ENCODE peak calls at places on chromosomes 11 and 22, in five cellular contexts. One of them, this sample, is unnamed.

GRCh38 chr11:17217395-17217794 is 9.6 kb upstream of the PIK3C2A start:
- DNase-seq in fibroblast of lung: no peak
- DNase-seq in cardiac muscle cell: no peak
- DNase-seq in upper lobe of right lung: no peak
- DNase-seq in CD8-positive, alpha-beta T cell: no peak
- DNase-seq in this sample: no peak

GRCh38 chr11:15038963-15039362 is 34.4 kb upstream of the CALCB start:
- DNase-seq in fibroblast of lung: peak; percentile 37
- DNase-seq in cardiac muscle cell: peak; percentile 5
- DNase-seq in upper lobe of right lung: no peak
- DNase-seq in CD8-positive, alpha-beta T cell: no peak
- DNase-seq in this sample: no peak

GRCh38 chr11:75768909-75769771 is 562 bp downstream of the DGAT2 start:
- DNase-seq in fibroblast of lung: no peak
- DNase-seq in cardiac muscle cell: no peak
- DNase-seq in upper lobe of right lung: no peak
- DNase-seq in CD8-positive, alpha-beta T cell: no peak
- DNase-seq in this sample: peak; percentile 72

GRCh38 chr22:49753961-49754673 is 73.6 kb downstream of the BRD1 start:
- DNase-seq in fibroblast of lung: no peak
- DNase-seq in cardiac muscle cell: no peak
- DNase-seq in upper lobe of right lung: peak; percentile 55
- DNase-seq in CD8-positive, alpha-beta T cell: no peak
- DNase-seq in this sample: peak; percentile 84

GRCh38 chr11:28697920-28698827 is 590.0 kb downstream of the METTL15 start:
- DNase-seq in fibroblast of lung: peak; percentile 68
- DNase-seq in cardiac muscle cell: peak; percentile 76
- DNase-seq in upper lobe of right lung: peak; percentile 62
- DNase-seq in CD8-positive, alpha-beta T cell: no peak
- DNase-seq in this sample: no peak

GRCh38 chr11:66051371-66051765 is 796 bp upstream of the SF3B2 start:
- DNase-seq in fibroblast of lung: no peak
- DNase-seq in cardiac muscle cell: no peak
- DNase-seq in upper lobe of right lung: no peak
- DNase-seq in CD8-positive, alpha-beta T cell: no peak
- DNase-seq in this sample: peak; percentile 53

GRCh38 chr11:102837151-102837550 is 6.3 kb downstream of the MMP3 start:
- DNase-seq in fibroblast of lung: no peak
- DNase-seq in cardiac muscle cell: no peak
- DNase-seq in upper lobe of right lung: no peak
- DNase-seq in CD8-positive, alpha-beta T cell: no peak
- DNase-seq in this sample: no peak

GRCh38 chr11:72720047-72720446 is 32.2 kb downstream of the ARAP1 start:
- DNase-seq in fibroblast of lung: no peak
- DNase-seq in cardiac muscle cell: no peak
- DNase-seq in upper lobe of right lung: peak; percentile 77
- DNase-seq in CD8-positive, alpha-beta T cell: no peak
- DNase-seq in this sample: peak; percentile 88

GRCh38 chr11:93822359-93822758 is 28.1 kb downstream of the VSTM5 start:
- DNase-seq in fibroblast of lung: no peak
- DNase-seq in cardiac muscle cell: no peak
- DNase-seq in upper lobe of right lung: no peak
- DNase-seq in CD8-positive, alpha-beta T cell: no peak
- DNase-seq in this sample: no peak

GRCh38 chr22:49014227-49015201 is 813.2 kb downstream of the BRD1 start:
- DNase-seq in fibroblast of lung: no peak
- DNase-seq in cardiac muscle cell: no peak
- DNase-seq in upper lobe of right lung: peak; percentile 56
- DNase-seq in CD8-positive, alpha-beta T cell: no peak
- DNase-seq in this sample: peak; percentile 47

GRCh38 chr11:1225386-1226225 is 2.7 kb downstream of the MUC5B start:
- DNase-seq in fibroblast of lung: no peak
- DNase-seq in cardiac muscle cell: no peak
- DNase-seq in upper lobe of right lung: peak; percentile 53
- DNase-seq in CD8-positive, alpha-beta T cell: no peak
- DNase-seq in this sample: peak; percentile 88

GRCh38 chr22:19848298-19849224 is 6.1 kb downstream of the GNB1L start:
- DNase-seq in fibroblast of lung: no peak
- DNase-seq in cardiac muscle cell: no peak
- DNase-seq in upper lobe of right lung: peak; percentile 79
- DNase-seq in CD8-positive, alpha-beta T cell: no peak
- DNase-seq in this sample: peak; percentile 80

GRCh38 chr11:70467196-70468085 is 69.1 kb downstream of the CTTN start:
- DNase-seq in fibroblast of lung: peak; percentile 58
- DNase-seq in cardiac muscle cell: peak; percentile 77
- DNase-seq in upper lobe of right lung: peak; percentile 78
- DNase-seq in CD8-positive, alpha-beta T cell: no peak
- DNase-seq in this sample: peak; percentile 95
- H3K27ac ChIP-seq in fibroblast of lung: no peak overlapping the region
- H3K27ac ChIP-seq in cardiac muscle cell: no peak overlapping the region
- H3K27ac ChIP-seq in upper lobe of right lung: no peak overlapping the region
- H3K27ac ChIP-seq in CD8-positive, alpha-beta T cell: no peak overlapping the region
- H3K27ac ChIP-seq in this sample: no peak overlapping the region

DNA sequence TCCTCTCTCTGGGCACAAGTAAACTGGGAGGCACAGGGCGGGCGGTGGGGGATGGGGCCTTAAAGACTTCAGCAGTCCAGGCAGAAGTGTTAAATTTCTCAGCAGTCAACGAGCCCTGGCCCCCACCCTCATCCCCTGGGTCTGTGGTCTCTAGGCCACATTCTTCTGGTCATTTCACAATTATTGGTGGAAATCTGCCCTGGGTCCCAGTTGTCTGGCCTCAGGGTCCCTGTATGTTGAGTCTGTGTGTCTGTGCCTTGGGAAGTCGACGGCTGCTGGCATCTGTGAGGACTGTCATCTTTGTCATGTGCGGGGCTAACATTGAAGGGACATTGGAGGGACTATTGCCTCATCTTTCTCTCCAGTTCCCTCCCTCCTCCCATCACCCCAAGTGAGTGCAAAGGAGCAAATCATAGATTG is 1.7 kb downstream of the TSPAN18 start:
- DNase-seq in fibroblast of lung: no peak
- DNase-seq in cardiac muscle cell: no peak
- DNase-seq in upper lobe of right lung: no peak
- DNase-seq in CD8-positive, alpha-beta T cell: no peak
- DNase-seq in this sample: peak; percentile 87
- H3K27ac ChIP-seq in fibroblast of lung: no peak overlapping the region
- H3K27ac ChIP-seq in cardiac muscle cell: no peak overlapping the region
- H3K27ac ChIP-seq in upper lobe of right lung: no peak overlapping the region
- H3K27ac ChIP-seq in CD8-positive, alpha-beta T cell: no peak overlapping the region
- H3K27ac ChIP-seq in this sample: no peak overlapping the region

DNA sequence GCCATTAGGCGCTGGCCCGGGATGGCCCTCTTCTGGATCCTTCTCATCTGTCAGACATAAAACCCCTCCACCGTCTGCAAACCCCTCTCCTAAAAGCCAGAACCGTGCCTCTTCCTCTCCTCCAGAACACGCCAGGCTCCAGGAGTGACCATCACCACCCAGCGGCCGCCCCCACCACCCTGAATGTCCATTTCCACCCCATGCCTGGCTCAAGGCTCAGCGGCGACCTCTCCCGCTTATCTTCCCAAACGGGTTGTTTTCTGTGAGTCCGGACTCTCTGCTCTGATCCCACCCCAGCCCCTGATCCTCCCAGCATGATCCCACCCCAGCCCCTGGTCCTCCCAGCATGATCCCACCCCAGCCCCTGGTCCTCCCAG is 37.6 kb downstream of the CELSR1 start:
- DNase-seq in fibroblast of lung: no peak
- DNase-seq in cardiac muscle cell: no peak
- DNase-seq in upper lobe of right lung: no peak
- DNase-seq in CD8-positive, alpha-beta T cell: no peak
- DNase-seq in this sample: peak; percentile 31
- H3K27ac ChIP-seq in fibroblast of lung: no peak overlapping the region
- H3K27ac ChIP-seq in cardiac muscle cell: peak overlapping the region; percentile 34
- H3K27ac ChIP-seq in upper lobe of right lung: no peak overlapping the region
- H3K27ac ChIP-seq in CD8-positive, alpha-beta T cell: no peak overlapping the region
- H3K27ac ChIP-seq in this sample: no peak overlapping the region

GRCh38 chr22:35425971-35426800 is 26.2 kb downstream of the MCM5 start:
- DNase-seq in fibroblast of lung: peak; percentile 17
- DNase-seq in cardiac muscle cell: no peak
- DNase-seq in upper lobe of right lung: no peak
- DNase-seq in CD8-positive, alpha-beta T cell: no peak
- DNase-seq in this sample: peak; percentile 65
- H3K27ac ChIP-seq in fibroblast of lung: no peak overlapping the region
- H3K27ac ChIP-seq in cardiac muscle cell: peak overlapping the region; percentile 69
- H3K27ac ChIP-seq in upper lobe of right lung: no peak overlapping the region
- H3K27ac ChIP-seq in CD8-positive, alpha-beta T cell: no peak overlapping the region
- H3K27ac ChIP-seq in this sample: no peak overlapping the region

GRCh38 chr11:67628710-67629385 is 889 bp downstream of the NUDT8 start:
- DNase-seq in fibroblast of lung: no peak
- DNase-seq in cardiac muscle cell: no peak
- DNase-seq in upper lobe of right lung: peak; percentile 66
- DNase-seq in CD8-positive, alpha-beta T cell: no peak
- DNase-seq in this sample: no peak
- H3K27ac ChIP-seq in fibroblast of lung: no peak overlapping the region
- H3K27ac ChIP-seq in cardiac muscle cell: peak overlapping the region; percentile 74
- H3K27ac ChIP-seq in upper lobe of right lung: peak overlapping the region; percentile 85
- H3K27ac ChIP-seq in CD8-positive, alpha-beta T cell: no peak overlapping the region
- H3K27ac ChIP-seq in this sample: no peak overlapping the region

DNA sequence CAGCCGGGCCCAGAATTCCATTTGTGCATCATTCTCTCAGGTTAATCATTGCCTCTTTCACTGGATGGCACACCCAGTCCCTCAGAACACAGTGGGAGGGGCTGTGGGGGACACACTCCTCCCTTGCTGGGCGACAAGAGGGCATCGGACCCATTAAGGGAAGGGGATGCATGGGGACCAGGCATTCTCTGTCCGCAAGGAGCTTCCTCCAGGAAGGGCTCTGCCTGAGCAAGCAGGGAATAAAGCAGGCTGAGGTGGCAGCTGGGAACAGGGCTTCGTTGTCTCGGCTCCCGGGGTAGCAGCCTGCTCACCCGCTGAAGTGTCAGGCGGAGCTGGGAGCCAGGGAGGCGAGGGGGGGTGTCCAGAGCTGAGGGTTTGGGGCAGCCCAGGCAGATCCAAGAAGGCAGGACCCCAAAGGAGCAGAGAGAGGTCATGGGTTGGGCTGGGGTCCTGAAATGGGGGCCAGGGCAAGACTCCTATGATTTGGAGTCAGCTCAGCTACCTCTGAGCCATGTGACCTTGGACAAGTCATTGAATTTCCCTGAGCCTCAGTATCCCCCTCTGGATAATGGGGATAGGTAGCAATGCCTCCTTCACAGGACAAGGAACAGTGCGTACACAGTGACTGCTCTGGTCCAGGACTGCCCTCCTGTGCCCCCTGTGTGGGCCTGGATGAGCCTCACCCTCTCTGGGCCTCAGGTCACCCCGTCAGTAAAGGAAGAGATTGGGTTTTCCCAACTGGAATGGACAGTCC is 1.4 kb downstream of the GAL3ST1 start:
- DNase-seq in fibroblast of lung: no peak
- DNase-seq in cardiac muscle cell: no peak
- DNase-seq in upper lobe of right lung: no peak
- DNase-seq in CD8-positive, alpha-beta T cell: no peak
- DNase-seq in this sample: peak; percentile 86
- H3K27ac ChIP-seq in fibroblast of lung: no peak overlapping the region
- H3K27ac ChIP-seq in cardiac muscle cell: no peak overlapping the region
- H3K27ac ChIP-seq in upper lobe of right lung: no peak overlapping the region
- H3K27ac ChIP-seq in CD8-positive, alpha-beta T cell: no peak overlapping the region
- H3K27ac ChIP-seq in this sample: no peak overlapping the region

DNA sequence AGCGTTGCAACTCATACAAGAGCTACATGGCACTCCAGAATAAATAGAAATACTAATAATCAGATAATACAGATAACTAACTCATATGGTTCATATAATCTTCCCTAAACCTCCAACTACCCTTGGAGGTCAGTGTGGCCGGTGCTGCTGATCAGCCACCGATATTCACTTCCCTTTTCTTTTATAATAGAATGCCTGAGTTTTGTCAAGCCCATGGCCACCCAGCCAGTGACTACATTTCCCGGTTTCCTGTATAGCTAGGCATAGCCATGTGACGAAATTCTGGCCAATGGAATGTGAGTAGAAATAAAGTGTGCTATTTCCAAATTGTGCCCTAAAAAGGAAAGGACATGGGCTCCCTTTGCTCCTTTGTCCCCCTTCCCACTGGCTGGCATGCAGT is 5.9 kb upstream of the CAT start:
- DNase-seq in fibroblast of lung: no peak
- DNase-seq in cardiac muscle cell: no peak
- DNase-seq in upper lobe of right lung: no peak
- DNase-seq in CD8-positive, alpha-beta T cell: no peak
- DNase-seq in this sample: no peak
- H3K27ac ChIP-seq in fibroblast of lung: no peak overlapping the region
- H3K27ac ChIP-seq in cardiac muscle cell: no peak overlapping the region
- H3K27ac ChIP-seq in upper lobe of right lung: peak overlapping the region; percentile 18
- H3K27ac ChIP-seq in CD8-positive, alpha-beta T cell: no peak overlapping the region
- H3K27ac ChIP-seq in this sample: no peak overlapping the region